ENCODE peak calls at places on chromosomes 1 and 21, in six cellular contexts. X, S, F, N, E and V are unnamed samples. For H3K9me3, the result is how much of the 10 kb centered on the place peaks cover.

GRCh38 chr1:102191723-102192122 is 195.0 kb upstream of the OLFM3 start:
- DNase-seq in X (no peak), S (no peak), F (peak), N (peak), E (peak), V (peak)

GRCh38 chr1:68344208-68344607 is 105.5 kb downstream of the RPE65 start:
- DNase-seq in X (no peak), S (no peak), F (no peak), N (no peak), E (no peak), V (no peak)

GRCh38 chr1:40877681-40878080 is 15.5 kb upstream of the CITED4 start:
- DNase-seq in X (peak), S (no peak), F (no peak), N (no peak), E (peak), V (no peak)

GRCh38 chr1:15760520-15761211 is 2.1 kb downstream of the FBLIM1 start:
- DNase-seq in X (peak), S (no peak), F (peak), N (no peak), E (peak), V (peak)

GRCh38 chr1:22633697-22634463 is 2.5 kb upstream of the C1QA start:
- DNase-seq in X (no peak), S (no peak), F (no peak), N (no peak), E (no peak), V (no peak)

GRCh38 chr1:205398586-205398985 is 23.3 kb downstream of the LEMD1 start:
- DNase-seq in X (no peak), S (no peak), F (no peak), N (no peak), E (no peak), V (no peak)

GRCh38 chr1:11730429-11730861 is 5.5 kb upstream of the AGTRAP start:
- DNase-seq in X (peak), S (no peak), F (no peak), N (no peak), E (peak), V (peak)

GRCh38 chr1:2611034-2611501 is 21.7 kb downstream of the MMEL1 start:
- DNase-seq in X (no peak), S (peak), F (peak), N (peak), E (no peak), V (peak)

GRCh38 chr1:21292991-21293536 is 2.8 kb upstream of the ECE1 start:
- DNase-seq in X (no peak), S (no peak), F (no peak), N (no peak), E (no peak), V (no peak)

GRCh38 chr1:224123136-224123535 is 9.2 kb downstream of the FBXO28 start:
- DNase-seq in X (no peak), S (no peak), F (no peak), N (no peak), E (no peak), V (no peak)

GRCh38 chr1:156540955-156541354 is 31.4 kb downstream of the IQGAP3 start:
- DNase-seq in X (peak), S (no peak), F (no peak), N (no peak), E (peak), V (no peak)

GRCh38 chr1:161962094-161962887 is 61.4 kb downstream of the OLFML2B start:
- DNase-seq in X (peak), S (no peak), F (no peak), N (no peak), E (peak), V (no peak)

DNA sequence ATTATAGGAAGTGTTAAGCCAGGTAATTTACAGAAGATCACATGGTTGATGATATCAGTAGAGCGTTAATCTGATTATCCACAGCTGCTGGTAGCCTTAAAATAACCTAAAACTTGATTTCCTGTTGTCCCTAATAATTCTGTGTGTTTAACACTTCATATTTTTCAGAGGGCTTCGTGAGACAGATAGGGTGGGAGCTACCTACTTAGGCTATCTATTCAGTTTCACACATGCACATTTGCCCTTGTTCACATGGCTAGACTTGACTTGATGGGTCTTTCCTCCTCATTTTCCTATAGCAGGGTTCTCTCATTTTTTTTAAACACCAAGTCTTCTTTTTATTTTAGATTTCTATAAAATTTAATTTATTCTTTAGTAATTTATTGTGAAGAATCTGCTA is 11.0 kb downstream of the BACH1 start:
- DNase-seq in X (no peak), S (no peak), F (no peak), N (no peak), E (no peak), V (no peak)
- H3K9me3 ChIP-seq in X (under half), S (under half), F (under half), N (under half), E (under half), V (under half)

DNA sequence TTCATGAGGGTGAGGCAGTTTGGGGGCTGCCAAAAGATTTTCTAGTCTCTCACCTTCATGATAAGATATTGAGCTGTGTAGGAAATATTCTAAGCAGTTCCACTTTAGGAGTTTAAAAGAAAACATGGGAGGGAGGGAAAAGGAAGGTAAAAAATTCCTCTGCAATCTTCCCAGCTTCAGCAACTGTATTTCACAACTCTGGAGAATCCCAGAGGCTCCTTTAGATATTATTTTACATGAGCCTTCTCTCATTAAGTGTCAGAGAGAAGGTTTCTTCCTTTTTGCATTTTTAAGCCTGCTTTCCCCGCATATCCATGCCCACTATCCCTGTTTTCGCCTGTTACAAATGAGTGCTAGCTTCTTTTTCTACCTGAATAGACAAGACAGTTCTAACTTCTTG is 289.4 kb downstream of the CHRM3 start:
- DNase-seq in X (no peak), S (no peak), F (no peak), N (no peak), E (no peak), V (peak)
- H3K18ac ChIP-seq in X (no peak), S (no peak), F (no peak), N (no peak), E (no peak), V (no peak)

DNA sequence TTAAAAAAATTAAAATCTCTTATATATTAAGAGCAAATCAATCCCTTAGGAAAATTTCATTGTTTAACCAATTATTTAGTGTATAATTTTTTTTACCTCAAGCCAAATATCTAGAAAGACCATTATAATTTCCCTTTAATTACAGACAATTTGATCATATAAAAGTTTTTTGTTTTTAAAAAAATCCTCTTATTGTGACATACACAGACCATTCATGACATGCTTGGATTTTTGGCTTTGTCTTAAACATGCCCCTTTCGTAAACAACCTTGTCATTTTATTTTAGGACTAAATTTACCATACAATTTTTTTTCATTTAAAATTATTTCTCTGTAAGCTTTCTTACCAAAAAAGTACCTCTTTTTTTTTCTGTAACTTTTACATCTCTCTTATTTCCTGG is 14.2 kb upstream of the CYP4B1 start:
- DNase-seq in X (no peak), S (no peak), F (no peak), N (no peak), E (no peak), V (no peak)
- H3K9me3 ChIP-seq in X (under half), S (under half), F (under half), N (under half), E (under half), V (under half)

GRCh38 chr1:59105548-59106507 is 191.1 kb upstream of the FGGY start:
- DNase-seq in X (no peak), S (no peak), F (no peak), N (no peak), E (peak), V (no peak)

GRCh38 chr1:59107516-59107915 is 189.4 kb upstream of the FGGY start:
- DNase-seq in X (no peak), S (no peak), F (no peak), N (no peak), E (no peak), V (peak)

GRCh38 chr1:59108481-59109317 is 188.2 kb upstream of the FGGY start:
- DNase-seq in X (no peak), S (no peak), F (no peak), N (no peak), E (no peak), V (no peak)

GRCh38 chr1:59110287-59110686 is 186.6 kb upstream of the FGGY start:
- DNase-seq in X (no peak), S (no peak), F (no peak), N (no peak), E (no peak), V (no peak)

DNA sequence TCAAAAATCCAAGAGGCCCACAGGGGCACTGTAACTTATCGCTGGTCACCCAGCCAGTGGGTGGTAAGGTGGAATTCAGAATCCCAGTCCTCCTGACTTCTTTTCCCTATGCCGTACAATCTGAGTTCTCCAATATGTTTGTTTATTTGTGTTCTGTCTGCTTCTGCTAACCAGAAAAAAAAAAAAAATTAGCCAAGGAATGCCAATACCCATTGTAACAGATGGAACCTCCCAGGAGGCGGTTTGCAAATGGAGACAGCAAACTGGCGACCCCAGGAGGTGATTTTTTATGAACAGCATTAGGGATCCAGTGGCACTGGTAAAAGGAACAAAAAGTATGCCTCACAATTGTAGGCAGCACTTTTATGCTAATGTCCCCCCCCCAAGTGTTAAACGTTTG is 189.0 kb upstream of the FGGY start:
- DNase-seq in X (no peak), S (no peak), F (no peak), N (no peak), E (no peak), V (no peak)
- H3K18ac ChIP-seq in X (no peak), S (no peak), F (no peak), N (no peak), E (no peak), V (no peak)

DNA sequence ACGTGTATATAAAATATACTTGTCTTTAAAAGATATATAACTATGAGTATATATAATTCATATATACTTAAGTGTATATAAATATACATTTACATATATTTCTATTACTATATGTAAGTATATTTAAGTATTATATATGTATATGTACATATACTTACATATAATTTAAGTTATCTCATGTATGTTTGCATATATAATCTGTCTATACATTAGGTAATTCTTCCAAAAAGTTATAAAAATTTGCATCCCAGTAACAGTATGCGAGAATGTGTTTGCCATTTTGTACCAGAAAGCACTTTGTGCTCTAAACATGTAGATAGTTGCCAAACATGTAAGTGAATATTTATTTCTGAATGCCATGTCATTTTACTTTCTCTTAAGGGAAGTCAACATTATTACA is at the start of gene OR2AK2:
- DNase-seq in X (no peak), S (no peak), F (no peak), N (no peak), E (no peak), V (no peak)
- H3K9me3 ChIP-seq in X (under half), S (under half), F (half or more), N (under half), E (under half), V (under half)

GRCh38 chr1:112852276-112852675 is 103.7 kb downstream of the SLC16A1 start:
- DNase-seq in X (no peak), S (no peak), F (no peak), N (no peak), E (no peak), V (peak)

GRCh38 chr1:112855152-112855836 is 100.7 kb downstream of the SLC16A1 start:
- DNase-seq in X (no peak), S (no peak), F (no peak), N (no peak), E (no peak), V (no peak)

GRCh38 chr1:112849967-112850641 is 105.9 kb downstream of the SLC16A1 start:
- DNase-seq in X (no peak), S (no peak), F (peak), N (no peak), E (no peak), V (peak)

GRCh38 chr1:112852934-112853333 is 103.1 kb downstream of the SLC16A1 start:
- DNase-seq in X (no peak), S (no peak), F (no peak), N (no peak), E (no peak), V (no peak)

DNA sequence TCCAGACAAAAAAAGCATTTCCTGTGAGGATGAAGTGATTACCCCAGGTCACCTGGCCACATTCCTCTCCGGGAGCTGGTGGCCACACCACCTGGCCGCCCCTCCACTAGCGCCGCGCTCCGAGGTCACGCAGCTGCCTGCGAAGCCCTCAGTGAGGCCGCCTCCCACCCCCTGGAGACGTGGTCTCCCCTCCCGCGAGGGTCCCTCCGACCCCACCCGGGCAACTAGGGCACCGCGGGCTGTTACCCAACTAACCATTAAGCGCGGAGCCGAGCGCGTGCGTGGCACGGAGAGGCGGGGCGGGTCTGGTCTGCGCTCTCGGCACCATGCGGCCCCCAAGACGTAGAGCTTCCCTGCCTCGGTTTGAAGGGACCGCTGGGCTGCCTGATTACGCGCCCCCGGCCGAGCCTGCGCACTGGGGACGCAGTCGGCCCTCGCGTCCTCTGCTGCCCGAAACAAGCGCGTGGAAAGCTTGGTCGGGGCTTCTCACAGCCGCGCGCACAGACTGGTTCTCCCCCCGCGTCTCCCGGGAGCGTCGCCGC is 106.5 kb downstream of the SLC16A1 start:
- DNase-seq in X (peak), S (no peak), F (peak), N (peak), E (peak), V (peak)
- H3K18ac ChIP-seq in X (no peak), S (peak), F (peak), N (peak), E (peak), V (peak)

GRCh38 chr1:234331511-234331910 is 41.7 kb upstream of the COA6 start:
- DNase-seq in X (peak), S (no peak), F (no peak), N (no peak), E (no peak), V (no peak)

GRCh38 chr1:234336359-234336758 is 36.9 kb upstream of the COA6 start:
- DNase-seq in X (no peak), S (no peak), F (no peak), N (no peak), E (no peak), V (no peak)

GRCh38 chr1:234340528-234340927 is 32.7 kb upstream of the COA6 start:
- DNase-seq in X (no peak), S (no peak), F (no peak), N (no peak), E (no peak), V (no peak)

GRCh38 chr1:234342749-234343148 is 30.5 kb upstream of the COA6 start:
- DNase-seq in X (no peak), S (no peak), F (no peak), N (no peak), E (no peak), V (no peak)

DNA sequence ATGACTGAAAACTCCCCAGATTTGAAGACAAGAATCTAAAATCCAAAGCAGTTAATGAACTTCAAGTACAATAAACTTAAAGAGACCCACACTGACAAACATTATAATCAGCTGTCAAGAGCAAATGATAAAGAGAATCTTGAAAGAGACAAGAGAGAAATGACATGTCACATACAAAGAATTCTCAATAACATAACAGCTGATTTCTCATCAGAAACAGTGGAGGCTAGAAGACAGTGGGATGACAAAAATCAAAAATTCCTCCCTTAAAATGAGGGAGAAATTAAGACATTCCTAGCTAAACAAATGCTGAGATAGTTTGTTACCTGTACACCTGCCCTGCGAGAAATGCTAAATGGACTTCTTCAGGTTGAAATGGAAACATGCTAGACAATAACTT is 36.0 kb upstream of the COA6 start:
- DNase-seq in X (no peak), S (no peak), F (no peak), N (no peak), E (no peak), V (no peak)
- H3K9me3 ChIP-seq in X (under half), S (under half), F (under half), N (under half), E (under half), V (under half)

DNA sequence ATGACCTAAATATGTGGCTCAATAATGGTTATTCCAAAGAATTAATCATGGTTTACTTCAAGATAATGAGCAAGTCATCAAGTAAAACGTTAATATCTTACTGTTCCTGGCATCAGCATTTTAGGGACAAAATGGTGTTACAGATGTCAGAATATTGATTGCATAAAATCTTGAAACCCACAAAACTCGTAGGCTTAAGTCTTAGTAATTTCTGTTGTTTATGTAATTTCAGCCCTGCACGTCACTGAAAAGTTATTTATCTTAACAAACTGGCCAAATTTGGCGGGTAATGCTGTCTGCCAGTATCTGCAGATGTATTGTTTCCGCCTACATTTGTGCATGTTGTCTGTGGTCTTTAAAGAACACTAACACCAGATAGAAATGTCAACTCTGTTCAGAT is 25.8 kb downstream of the CDC7 start:
- DNase-seq in X (peak), S (no peak), F (no peak), N (no peak), E (peak), V (no peak)
- H3K18ac ChIP-seq in X (no peak), S (no peak), F (no peak), N (no peak), E (no peak), V (no peak)

GRCh38 chr1:39352881-39353280 is 138.6 kb upstream of the BMP8A start:
- DNase-seq in X (peak), S (no peak), F (no peak), N (no peak), E (no peak), V (no peak)

GRCh38 chr1:39342776-39343175 is 138.3 kb downstream of the MACF1 start:
- DNase-seq in X (no peak), S (no peak), F (no peak), N (no peak), E (no peak), V (no peak)

GRCh38 chr1:39346876-39347275 is 142.4 kb downstream of the MACF1 start:
- DNase-seq in X (no peak), S (no peak), F (peak), N (no peak), E (no peak), V (no peak)

DNA sequence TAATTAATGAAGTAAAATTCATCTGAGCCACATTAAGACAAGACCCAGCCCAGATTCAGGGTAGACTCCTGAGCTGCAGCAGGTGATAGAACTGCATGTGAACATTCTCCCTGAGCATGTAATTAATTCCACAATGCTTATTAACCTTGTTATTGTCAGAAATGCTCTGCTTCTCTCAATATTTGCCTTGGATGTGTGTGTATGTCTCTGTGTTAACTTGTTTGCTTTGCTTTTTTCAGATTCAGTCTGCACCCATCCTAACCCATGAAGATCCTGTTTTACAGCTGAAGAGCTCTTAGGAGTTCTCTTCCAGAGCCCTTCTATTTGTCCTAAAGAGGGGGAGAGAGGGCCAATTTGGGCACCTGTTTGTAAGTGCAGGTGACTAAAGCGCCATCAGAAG is 143.2 kb upstream of the BMP8A start:
- DNase-seq in X (no peak), S (no peak), F (no peak), N (no peak), E (no peak), V (no peak)
- H3K9me3 ChIP-seq in X (under half), S (under half), F (under half), N (under half), E (under half), V (under half)